ENCODE peak calls at places on chromosomes 13 and 19, in four cellular contexts. F, G, A and I are unnamed samples.

GRCh38 chr13:70541451-70541850 is 433.2 kb upstream of the KLHL1 start:
- DNase-seq in G (no peak), F (no peak), A (no peak), I (no peak)

GRCh38 chr13:62119739-62120700 is 704.4 kb upstream of the PCDH20 start:
- DNase-seq in A (no peak), G (no peak), F (no peak), I (peak; percentile 78)

GRCh38 chr13:114123876-114124275 is 8.5 kb downstream of the RASA3 start:
- DNase-seq in A (no peak), G (no peak), F (no peak), I (no peak)

GRCh38 chr13:51125495-51126226 is 14.6 kb upstream of the C13orf42 start:
- DNase-seq in G (peak; percentile 16), F (peak; percentile 55), A (peak; percentile 63), I (peak; percentile 79)

GRCh38 chr19:3784607-3785463 is 1.3 kb downstream of the MATK start:
- DNase-seq in A (no peak), F (no peak), G (no peak), I (no peak)

GRCh38 chr13:28488376-28489005 is 6.4 kb downstream of the FLT1 start:
- DNase-seq in G (no peak), A (no peak), F (no peak), I (no peak)

GRCh38 chr13:48749144-48749543 is 95.4 kb downstream of the CYSLTR2 start:
- DNase-seq in F (no peak), G (no peak), A (no peak), I (no peak)

GRCh38 chr19:4966591-4966990 is 2.3 kb upstream of the KDM4B start:
- DNase-seq in F (no peak), G (no peak), A (no peak), I (no peak)

GRCh38 chr19:34269489-34269888 is 15.1 kb downstream of the GARRE1 start:
- DNase-seq in G (no peak), F (no peak), A (no peak), I (no peak)

GRCh38 chr13:83453723-83454122 is 428.6 kb downstream of the SLITRK1 start:
- DNase-seq in G (no peak), F (no peak), A (no peak), I (no peak)

GRCh38 chr13:39023761-39024160 is 14.1 kb downstream of the PROSER1 start:
- DNase-seq in F (no peak), A (no peak), G (no peak), I (no peak)

GRCh38 chr19:30719189-30719990 is 347.2 kb downstream of the ZNF536 start:
- DNase-seq in F (peak; percentile 3), G (no peak), A (no peak), I (peak; percentile 54)

GRCh38 chr19:15260939-15261338 is 28.7 kb upstream of the EPHX3 start:
- DNase-seq in A (no peak), F (no peak), G (no peak), I (no peak)

GRCh38 chr19:48511800-48512503 is at the start of gene LMTK3:
- DNase-seq in F (peak; percentile 81), A (no peak), G (no peak), I (no peak)

GRCh38 chr13:53254495-53254894 is 225.9 kb downstream of the OLFM4 start:
- DNase-seq in G (no peak), F (peak; percentile 3), A (no peak), I (no peak)

GRCh38 chr19:15759962-15760565 is 22.3 kb downstream of the OR10H3 start:
- DNase-seq in G (no peak), A (peak; percentile 34), F (peak; percentile 21), I (no peak)

GRCh38 chr19:46085888-46086287 is 38.6 kb downstream of the IGFL3 start:
- DNase-seq in A (no peak), F (no peak), G (no peak), I (no peak)

GRCh38 chr19:46077815-46078167 is 37.0 kb upstream of the IGFL4 start:
- DNase-seq in F (no peak), A (no peak), G (no peak), I (no peak)

GRCh38 chr19:46080561-46080960 is 39.8 kb upstream of the IGFL4 start:
- DNase-seq in G (no peak), A (no peak), F (no peak), I (no peak)

GRCh38 chr19:46082728-46083050 is 41.8 kb downstream of the IGFL3 start:
- DNase-seq in G (no peak), A (no peak), F (no peak), I (no peak)

DNA sequence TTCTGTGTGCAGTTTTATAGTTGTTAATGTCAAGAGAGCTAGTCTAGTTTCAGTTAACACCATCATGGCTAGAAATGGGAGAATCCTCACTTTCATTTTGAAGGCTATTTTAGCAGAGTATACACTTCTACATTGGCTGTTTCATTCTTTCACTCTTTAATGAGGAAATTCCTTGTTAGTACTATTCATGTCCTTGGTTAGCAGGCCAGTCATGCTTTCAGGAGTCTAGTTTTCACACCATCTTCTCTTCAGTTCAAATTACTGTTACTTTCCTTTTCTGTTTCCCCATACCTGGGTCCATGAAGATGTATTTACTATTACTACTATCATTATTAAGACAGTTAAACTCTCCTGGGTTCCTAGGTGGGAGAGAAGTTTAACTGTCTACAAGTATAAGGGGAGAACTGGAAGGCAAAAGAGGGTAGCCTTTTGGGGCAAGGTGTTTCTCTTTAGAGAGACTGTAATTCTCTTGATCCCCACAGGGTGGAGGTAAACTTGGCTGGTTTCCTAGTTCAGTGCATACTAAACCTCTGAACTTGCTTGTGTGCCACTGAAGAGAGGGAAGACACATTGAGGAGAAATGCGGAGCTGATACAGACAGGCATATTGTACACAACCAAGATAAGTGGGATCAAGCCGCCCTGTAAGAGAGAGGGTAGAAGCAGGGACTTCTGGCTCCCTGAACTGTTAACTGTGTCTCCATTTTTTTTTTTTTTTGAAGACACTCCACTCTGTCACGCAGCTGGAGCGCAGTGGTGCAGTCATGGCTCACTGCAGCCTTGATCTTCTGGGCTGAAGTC is 41.3 kb upstream of the IGFL4 start:
- DNase-seq in G (peak; percentile 8), A (peak; percentile 41), F (peak; percentile 36), I (peak; percentile 55)
- TF ChIP-seq TARDBP in G (no peak), A (no peak), F (no peak), I (no peak)

GRCh38 chr13:110232756-110233155 is 74.2 kb downstream of the COL4A1 start:
- DNase-seq in A (no peak), F (no peak), G (no peak), I (no peak)

GRCh38 chr13:110233682-110234280 is 73.2 kb downstream of the COL4A1 start:
- DNase-seq in F (no peak), G (no peak), A (no peak), I (no peak)

GRCh38 chr13:110233181-110233641 is 73.7 kb downstream of the COL4A1 start:
- DNase-seq in G (no peak), F (no peak), A (no peak), I (no peak)

GRCh38 chr13:110236431-110236830 is 70.5 kb downstream of the COL4A1 start:
- DNase-seq in F (no peak), G (no peak), A (no peak), I (no peak)

GRCh38 chr13:110234532-110234931 is 72.4 kb downstream of the COL4A1 start:
- DNase-seq in F (no peak), A (no peak), G (no peak), I (no peak)
- TF ChIP-seq BHLHE40 in F (no peak), A (no peak), G (no peak), I (no peak)

GRCh38 chr13:23687614-23688013 is 117.4 kb downstream of the TNFRSF19 start:
- DNase-seq in A (no peak), F (no peak), G (no peak), I (no peak)

GRCh38 chr13:23683084-23683483 is 112.9 kb downstream of the TNFRSF19 start:
- DNase-seq in F (no peak), G (no peak), A (no peak), I (no peak)

GRCh38 chr13:23686948-23687347 is 116.7 kb downstream of the TNFRSF19 start:
- DNase-seq in F (no peak), A (no peak), G (no peak), I (no peak)

GRCh38 chr13:23681253-23681652 is 111.0 kb downstream of the TNFRSF19 start:
- DNase-seq in G (no peak), F (no peak), A (no peak), I (no peak)

DNA sequence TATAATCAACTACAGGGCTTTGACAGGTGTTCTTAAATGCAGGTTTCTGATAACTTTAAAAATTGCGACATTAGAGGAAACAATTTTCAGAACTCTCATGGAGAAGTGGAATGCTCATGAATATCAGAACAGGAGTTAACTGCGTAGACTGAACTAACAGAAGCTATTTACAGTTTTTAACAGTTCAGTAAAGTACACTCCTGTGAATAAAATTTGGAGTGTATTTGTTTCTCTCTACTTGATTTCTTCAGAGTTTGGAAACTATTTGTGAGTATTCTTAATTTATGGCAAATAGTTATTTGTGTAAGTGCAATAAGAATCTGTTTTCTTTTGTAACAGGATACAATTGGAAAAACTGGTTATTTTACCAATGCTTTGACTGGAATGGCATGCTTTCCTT is 114.4 kb downstream of the TNFRSF19 start:
- DNase-seq in G (no peak), F (no peak), A (no peak), I (no peak)
- TF ChIP-seq TARDBP in G (no peak), F (no peak), A (no peak), I (no peak)

DNA sequence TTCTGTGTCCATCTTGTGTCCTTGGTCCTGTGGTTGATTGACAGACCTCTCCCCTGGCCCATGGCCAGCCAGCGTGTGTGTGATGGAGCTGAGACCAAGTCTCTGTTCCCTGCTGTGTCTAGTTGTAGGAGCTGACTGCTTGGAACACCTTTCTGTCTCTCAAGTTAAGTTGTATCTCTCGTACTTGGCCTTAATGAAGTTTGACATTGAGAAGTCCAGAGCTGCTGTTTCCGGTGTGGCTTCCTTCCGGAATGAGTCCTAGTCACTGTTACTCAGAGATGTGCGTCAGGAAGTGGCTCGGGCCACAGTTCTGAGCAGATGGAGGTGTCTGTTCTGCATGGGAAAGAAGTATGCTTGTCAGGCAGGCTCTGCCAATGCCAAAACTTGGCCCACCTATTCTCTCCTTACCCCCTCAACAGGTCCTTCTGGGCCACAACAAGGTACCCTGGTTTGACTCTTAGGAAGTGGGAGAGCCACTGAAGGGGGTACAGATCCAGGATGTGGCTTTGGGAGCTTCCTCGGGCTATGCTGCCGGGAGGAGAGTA is 54.3 kb downstream of the GATAD2A start:
- DNase-seq in F (peak; percentile 33), G (no peak), A (no peak), I (no peak)
- TF ChIP-seq BHLHE40 in F (no peak), G (no peak), A (no peak), I (no peak)